ENCODE peak calls at places on chromosomes 13 and 19, in five cellular contexts. One of them, this sample, is unnamed.

GRCh38 chr13:113774177-113775107 is 15.4 kb downstream of the TMEM255B start:
- DNase-seq in tibial artery: no peak
- DNase-seq in astrocyte of the cerebellum: no peak
- DNase-seq in Peyer's patch: no peak
- DNase-seq in body of pancreas: no peak
- DNase-seq in this sample: no peak

GRCh38 chr19:6890938-6891337 is 3.6 kb downstream of the ADGRE1 start:
- DNase-seq in tibial artery: no peak
- DNase-seq in astrocyte of the cerebellum: no peak
- DNase-seq in Peyer's patch: peak
- DNase-seq in body of pancreas: no peak
- DNase-seq in this sample: no peak

GRCh38 chr13:106683179-106683578 is 115.2 kb upstream of the ARGLU1 start:
- DNase-seq in tibial artery: no peak
- DNase-seq in astrocyte of the cerebellum: no peak
- DNase-seq in Peyer's patch: no peak
- DNase-seq in body of pancreas: no peak
- DNase-seq in this sample: no peak

GRCh38 chr19:33774751-33775150 is 21.9 kb upstream of the KCTD15 start:
- DNase-seq in tibial artery: no peak
- DNase-seq in astrocyte of the cerebellum: no peak
- DNase-seq in Peyer's patch: no peak
- DNase-seq in body of pancreas: no peak
- DNase-seq in this sample: no peak

GRCh38 chr13:42594577-42595571 is 20.9 kb downstream of the TNFSF11 start:
- DNase-seq in tibial artery: no peak
- DNase-seq in astrocyte of the cerebellum: peak
- DNase-seq in Peyer's patch: peak
- DNase-seq in body of pancreas: peak
- DNase-seq in this sample: no peak

GRCh38 chr19:18123819-18124218 is 26.2 kb downstream of the MAST3 start:
- DNase-seq in tibial artery: no peak
- DNase-seq in astrocyte of the cerebellum: no peak
- DNase-seq in Peyer's patch: no peak
- DNase-seq in body of pancreas: no peak
- DNase-seq in this sample: no peak

GRCh38 chr13:53310786-53311185 is 282.2 kb downstream of the OLFM4 start:
- DNase-seq in tibial artery: no peak
- DNase-seq in astrocyte of the cerebellum: no peak
- DNase-seq in Peyer's patch: no peak
- DNase-seq in body of pancreas: no peak
- DNase-seq in this sample: no peak

GRCh38 chr19:42323473-42323851 is 2.0 kb upstream of the MEGF8 start:
- DNase-seq in tibial artery: no peak
- DNase-seq in astrocyte of the cerebellum: no peak
- DNase-seq in Peyer's patch: no peak
- DNase-seq in body of pancreas: no peak
- DNase-seq in this sample: no peak

GRCh38 chr19:37466277-37466797 is 907 bp downstream of the ZNF569 start:
- DNase-seq in tibial artery: no peak
- DNase-seq in astrocyte of the cerebellum: no peak
- DNase-seq in Peyer's patch: peak
- DNase-seq in body of pancreas: no peak
- DNase-seq in this sample: no peak

GRCh38 chr19:18433039-18433691 is 4.8 kb downstream of the ISYNA1 start:
- DNase-seq in tibial artery: no peak
- DNase-seq in astrocyte of the cerebellum: no peak
- DNase-seq in Peyer's patch: peak
- DNase-seq in body of pancreas: no peak
- DNase-seq in this sample: no peak

GRCh38 chr13:112056284-112056727 is 10.6 kb upstream of the SOX1 start:
- DNase-seq in tibial artery: no peak
- DNase-seq in astrocyte of the cerebellum: no peak
- DNase-seq in Peyer's patch: no peak
- DNase-seq in body of pancreas: no peak
- DNase-seq in this sample: no peak

GRCh38 chr19:16288544-16288943 is 36.1 kb upstream of the KLF2 start:
- DNase-seq in tibial artery: no peak
- DNase-seq in astrocyte of the cerebellum: no peak
- DNase-seq in Peyer's patch: no peak
- DNase-seq in body of pancreas: no peak
- DNase-seq in this sample: no peak

GRCh38 chr19:1251233-1251502 is 2.8 kb downstream of the MIDN start:
- DNase-seq in tibial artery: peak
- DNase-seq in astrocyte of the cerebellum: no peak
- DNase-seq in Peyer's patch: no peak
- DNase-seq in body of pancreas: peak
- DNase-seq in this sample: no peak

GRCh38 chr13:94968040-94968756 is 255.9 kb upstream of the SOX21 start:
- DNase-seq in tibial artery: no peak
- DNase-seq in astrocyte of the cerebellum: no peak
- DNase-seq in Peyer's patch: no peak
- DNase-seq in body of pancreas: no peak
- DNase-seq in this sample: no peak

GRCh38 chr19:33214621-33215020 is 11.0 kb downstream of the SLC7A10 start:
- DNase-seq in tibial artery: no peak
- DNase-seq in astrocyte of the cerebellum: no peak
- DNase-seq in Peyer's patch: no peak
- DNase-seq in body of pancreas: no peak
- DNase-seq in this sample: no peak

GRCh38 chr19:49911381-49912145 is 14.9 kb upstream of the IL4I1 start:
- DNase-seq in tibial artery: no peak
- DNase-seq in astrocyte of the cerebellum: no peak
- DNase-seq in Peyer's patch: no peak
- DNase-seq in body of pancreas: no peak
- DNase-seq in this sample: no peak

GRCh38 chr13:42847891-42848663 is 66.7 kb downstream of the FAM216B start:
- DNase-seq in tibial artery: no peak
- DNase-seq in astrocyte of the cerebellum: peak
- DNase-seq in Peyer's patch: no peak
- DNase-seq in body of pancreas: no peak
- DNase-seq in this sample: no peak

GRCh38 chr19:33064778-33065550 is at the start of gene RHPN2:
- DNase-seq in tibial artery: no peak
- DNase-seq in astrocyte of the cerebellum: no peak
- DNase-seq in Peyer's patch: peak
- DNase-seq in body of pancreas: peak
- DNase-seq in this sample: no peak

GRCh38 chr13:112680741-112681360 is 9.0 kb upstream of the ATP11A start:
- DNase-seq in tibial artery: no peak
- DNase-seq in astrocyte of the cerebellum: no peak
- DNase-seq in Peyer's patch: no peak
- DNase-seq in body of pancreas: no peak
- DNase-seq in this sample: no peak

GRCh38 chr13:30907167-30907761 is 1.2 kb downstream of the MEDAG start:
- DNase-seq in tibial artery: no peak
- DNase-seq in astrocyte of the cerebellum: no peak
- DNase-seq in Peyer's patch: no peak
- DNase-seq in body of pancreas: no peak
- DNase-seq in this sample: no peak

GRCh38 chr19:45442927-45443461 is 19.3 kb upstream of the ERCC1 start:
- DNase-seq in tibial artery: peak
- DNase-seq in astrocyte of the cerebellum: no peak
- DNase-seq in Peyer's patch: peak
- DNase-seq in body of pancreas: peak
- DNase-seq in this sample: no peak

GRCh38 chr19:12841094-12841493 is 2.8 kb downstream of the MAST1 start:
- DNase-seq in tibial artery: no peak
- DNase-seq in astrocyte of the cerebellum: no peak
- DNase-seq in Peyer's patch: no peak
- DNase-seq in body of pancreas: peak
- DNase-seq in this sample: no peak

GRCh38 chr13:37686501-37686900 is 87.9 kb upstream of the POSTN start:
- DNase-seq in tibial artery: no peak
- DNase-seq in astrocyte of the cerebellum: no peak
- DNase-seq in Peyer's patch: no peak
- DNase-seq in body of pancreas: no peak
- DNase-seq in this sample: no peak

GRCh38 chr13:31100721-31101120 is 61.0 kb downstream of the HSPH1 start:
- DNase-seq in tibial artery: no peak
- DNase-seq in astrocyte of the cerebellum: no peak
- DNase-seq in Peyer's patch: no peak
- DNase-seq in body of pancreas: no peak
- DNase-seq in this sample: no peak

GRCh38 chr19:12521996-12522395 is 29.3 kb downstream of the ZNF564 start:
- DNase-seq in tibial artery: no peak
- DNase-seq in astrocyte of the cerebellum: no peak
- DNase-seq in Peyer's patch: no peak
- DNase-seq in body of pancreas: no peak
- DNase-seq in this sample: no peak

GRCh38 chr13:38013676-38014075 is 144.1 kb upstream of the TRPC4 start:
- DNase-seq in tibial artery: no peak
- DNase-seq in astrocyte of the cerebellum: no peak
- DNase-seq in Peyer's patch: no peak
- DNase-seq in body of pancreas: no peak
- DNase-seq in this sample: no peak

GRCh38 chr13:61358599-61358998 is 57.0 kb downstream of the PCDH20 start:
- DNase-seq in tibial artery: no peak
- DNase-seq in astrocyte of the cerebellum: no peak
- DNase-seq in Peyer's patch: no peak
- DNase-seq in body of pancreas: no peak
- DNase-seq in this sample: no peak

GRCh38 chr13:25377244-25377962 is 5.6 kb downstream of the ATP8A2 start:
- DNase-seq in tibial artery: no peak
- DNase-seq in astrocyte of the cerebellum: no peak
- DNase-seq in Peyer's patch: no peak
- DNase-seq in body of pancreas: no peak
- DNase-seq in this sample: no peak

GRCh38 chr13:98173431-98173921 is 3.6 kb downstream of the RNF113B start:
- DNase-seq in tibial artery: peak
- DNase-seq in astrocyte of the cerebellum: peak
- DNase-seq in Peyer's patch: no peak
- DNase-seq in body of pancreas: peak
- DNase-seq in this sample: peak

GRCh38 chr13:64069892-64070291 is 2654.2 kb upstream of the PCDH20 start:
- DNase-seq in tibial artery: no peak
- DNase-seq in astrocyte of the cerebellum: no peak
- DNase-seq in Peyer's patch: no peak
- DNase-seq in body of pancreas: no peak
- DNase-seq in this sample: no peak

GRCh38 chr13:47085346-47085745 is 188.5 kb upstream of the HTR2A start:
- DNase-seq in tibial artery: no peak
- DNase-seq in astrocyte of the cerebellum: no peak
- DNase-seq in Peyer's patch: no peak
- DNase-seq in body of pancreas: no peak
- DNase-seq in this sample: no peak

GRCh38 chr19:5030822-5031221 is 61.9 kb downstream of the KDM4B start:
- DNase-seq in tibial artery: no peak
- DNase-seq in astrocyte of the cerebellum: no peak
- DNase-seq in Peyer's patch: no peak
- DNase-seq in body of pancreas: no peak
- DNase-seq in this sample: no peak
- TF ChIP-seq CTCF in tibial artery: no peak
- TF ChIP-seq CTCF in astrocyte of the cerebellum: no peak
- TF ChIP-seq CTCF in Peyer's patch: no peak
- TF ChIP-seq CTCF in body of pancreas: no peak
- TF ChIP-seq CTCF in this sample: no peak

DNA sequence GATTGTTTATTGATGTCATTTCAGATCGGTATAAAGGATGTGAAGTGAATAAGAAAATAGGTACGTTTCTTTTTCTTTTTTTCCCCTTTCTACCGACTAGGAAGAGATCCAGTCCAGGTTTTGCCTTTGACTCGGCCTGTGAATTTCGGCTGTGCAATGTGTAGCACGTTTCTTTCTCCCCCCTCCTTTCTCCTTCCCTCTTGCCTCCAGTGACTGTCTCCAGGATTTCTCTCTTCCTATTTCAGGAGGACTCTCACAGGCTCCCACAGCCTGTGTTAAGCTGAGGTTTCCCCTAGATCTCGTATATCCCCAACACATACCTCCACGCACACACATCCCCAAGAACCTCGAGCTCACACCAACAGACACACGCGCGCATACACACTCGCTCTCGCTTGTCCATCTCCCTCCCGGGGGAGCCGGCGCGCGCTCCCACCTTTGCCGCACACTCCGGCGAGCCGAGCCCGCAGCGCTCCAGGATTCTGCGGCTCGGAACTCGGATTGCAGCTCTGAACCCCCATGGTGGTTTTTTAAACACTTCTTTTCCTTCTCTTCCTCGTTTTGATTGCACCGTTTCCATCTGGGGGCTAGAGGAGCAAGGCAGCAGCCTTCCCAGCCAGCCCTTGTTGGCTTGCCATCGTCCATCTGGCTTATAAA is at the start of gene GPC6:
- DNase-seq in tibial artery: no peak
- DNase-seq in astrocyte of the cerebellum: peak
- DNase-seq in Peyer's patch: no peak
- DNase-seq in body of pancreas: no peak
- DNase-seq in this sample: peak
- H3K4me3 ChIP-seq in tibial artery: peak
- H3K4me3 ChIP-seq in astrocyte of the cerebellum: peak
- H3K4me3 ChIP-seq in Peyer's patch: peak
- H3K4me3 ChIP-seq in body of pancreas: peak
- H3K4me3 ChIP-seq in this sample: peak

DNA sequence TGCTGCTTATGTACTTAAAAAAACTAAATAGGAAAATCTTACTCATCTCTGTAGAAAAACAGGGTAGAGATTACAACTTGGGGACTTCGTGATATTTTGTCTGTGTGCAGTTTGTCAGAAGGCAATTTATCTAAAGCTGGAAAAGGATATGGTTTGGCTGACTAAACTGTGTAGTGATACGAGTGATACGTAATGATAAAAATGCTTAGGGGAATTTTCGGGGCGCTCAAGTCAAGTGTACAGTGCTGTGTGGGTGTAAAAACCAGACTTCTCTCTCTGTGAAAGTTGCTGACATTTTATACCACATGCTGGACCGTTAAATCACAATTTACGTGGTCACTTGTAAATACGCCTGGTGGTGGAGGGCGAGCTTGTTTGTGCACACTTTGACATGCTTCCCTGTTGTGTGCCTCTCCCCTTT is 221.7 kb downstream of the KCNRG start:
- DNase-seq in tibial artery: no peak
- DNase-seq in astrocyte of the cerebellum: peak
- DNase-seq in Peyer's patch: peak
- DNase-seq in body of pancreas: no peak
- DNase-seq in this sample: no peak
- TF ChIP-seq CTCF in tibial artery: no peak
- TF ChIP-seq CTCF in astrocyte of the cerebellum: no peak
- TF ChIP-seq CTCF in Peyer's patch: no peak
- TF ChIP-seq CTCF in body of pancreas: no peak
- TF ChIP-seq CTCF in this sample: no peak

GRCh38 chr19:2866495-2867024 is 575 bp upstream of the ZNF556 start:
- DNase-seq in tibial artery: no peak
- DNase-seq in astrocyte of the cerebellum: no peak
- DNase-seq in Peyer's patch: no peak
- DNase-seq in body of pancreas: no peak
- DNase-seq in this sample: no peak
- H3K4me3 ChIP-seq in tibial artery: no peak
- H3K4me3 ChIP-seq in astrocyte of the cerebellum: no peak
- H3K4me3 ChIP-seq in Peyer's patch: no peak
- H3K4me3 ChIP-seq in body of pancreas: no peak
- H3K4me3 ChIP-seq in this sample: no peak

This sample was measured in kidney epithelial cell.